ENCODE peak calls at places on chromosomes 16 and 17, in seven cellular contexts. K, T, W, P, N, C and X are unnamed samples.

GRCh38 chr17:28810437-28810836 is 32.2 kb downstream of the FAM222B start:
- DNase-seq in K (no peak), W (no peak), P (no peak), N (no peak), C (no peak), T (no peak), X (no peak)

GRCh38 chr17:17831208-17832039 is 5.4 kb downstream of the SREBF1 start:
- DNase-seq in C (no peak), T (no peak), W (peak), K (no peak), P (no peak), N (no peak), X (no peak)

GRCh38 chr16:29738514-29738913 is 7.3 kb downstream of the C16orf54 start:
- DNase-seq in N (no peak), W (no peak), P (no peak), T (no peak), K (no peak), C (peak), X (no peak)

GRCh38 chr17:28407130-28407973 is 1.3 kb upstream of the SLC46A1 start:
- DNase-seq in W (no peak), K (no peak), C (no peak), N (no peak), T (no peak), P (peak), X (no peak)

GRCh38 chr16:65376601-65377000 is 254.7 kb upstream of the CDH11 start:
- DNase-seq in W (no peak), T (no peak), C (no peak), P (no peak), K (no peak), N (no peak), X (no peak)

GRCh38 chr17:78872486-78872885 is 30.5 kb downstream of the CEP295NL start:
- DNase-seq in W (no peak), N (no peak), P (no peak), T (peak), C (no peak), K (no peak), X (no peak)

GRCh38 chr16:27245276-27246231 is 23.0 kb downstream of the NSMCE1 start:
- DNase-seq in C (no peak), P (no peak), N (peak), T (peak), W (peak), K (no peak), X (no peak)

GRCh38 chr17:28500712-28501379 is 5.3 kb upstream of the FOXN1 start:
- DNase-seq in T (no peak), P (peak), C (no peak), K (no peak), N (no peak), W (no peak), X (no peak)

GRCh38 chr17:7897773-7898172 is 9.2 kb downstream of the CHD3 start:
- DNase-seq in P (no peak), K (no peak), W (peak), C (no peak), T (peak), N (peak), X (no peak)

GRCh38 chr16:82643136-82643535 is 16.4 kb downstream of the CDH13 start:
- DNase-seq in C (no peak), P (no peak), W (no peak), T (no peak), K (no peak), N (no peak), X (no peak)

GRCh38 chr16:2924901-2925820 is 13.4 kb downstream of the FLYWCH1 start:
- DNase-seq in K (no peak), C (no peak), N (no peak), W (no peak), T (no peak), P (peak), X (no peak)

GRCh38 chr17:21452377-21453143 is 76.4 kb downstream of the KCNJ12 start:
- DNase-seq in T (peak), N (peak), P (no peak), K (no peak), C (no peak), W (peak), X (no peak)

GRCh38 chr17:81025065-81025751 is 9.7 kb upstream of the BAIAP2 start:
- DNase-seq in T (no peak), P (no peak), W (no peak), C (no peak), N (no peak), K (no peak), X (no peak)

GRCh38 chr17:67322039-67322787 is 44.2 kb downstream of the PSMD12 start:
- DNase-seq in N (no peak), W (no peak), P (peak), K (no peak), C (no peak), T (no peak), X (no peak)

GRCh38 chr16:55487048-55487803 is 8.2 kb downstream of the MMP2 start:
- DNase-seq in W (peak), K (no peak), N (peak), C (no peak), P (no peak), T (no peak), X (no peak)

GRCh38 chr17:4499431-4500187 is 928 bp downstream of the SPNS2 start:
- DNase-seq in T (peak), W (no peak), N (no peak), C (no peak), P (no peak), K (no peak), X (peak)

GRCh38 chr16:87850009-87851006 is 19.0 kb downstream of the SLC7A5 start:
- DNase-seq in P (no peak), K (peak), C (peak), N (peak), T (no peak), W (peak), X (peak)

GRCh38 chr17:15999974-16000827 is 577 bp downstream of the TTC19 start:
- DNase-seq in T (peak), P (peak), N (peak), W (peak), K (no peak), C (no peak), X (no peak)

GRCh38 chr17:61867033-61867432 is 3.7 kb upstream of the BRIP1 start:
- DNase-seq in K (no peak), T (no peak), W (no peak), P (no peak), N (no peak), C (no peak), X (no peak)

GRCh38 chr16:88940196-88941050 is 36.6 kb downstream of the CBFA2T3 start:
- DNase-seq in C (no peak), T (peak), N (no peak), K (no peak), W (no peak), P (peak), X (peak)

GRCh38 chr17:5249615-5250014 is 15.0 kb upstream of the SCIMP start:
- DNase-seq in T (peak), P (peak), N (peak), W (peak), C (peak), K (peak), X (no peak)

GRCh38 chr17:36002631-36003030 is 1.3 kb upstream of the CCL15 start:
- DNase-seq in C (no peak), W (no peak), K (no peak), T (no peak), N (no peak), P (no peak), X (no peak)

GRCh38 chr17:82428546-82428945 is 10.2 kb upstream of the OGFOD3 start:
- DNase-seq in C (no peak), K (no peak), W (no peak), P (no peak), T (no peak), N (no peak), X (no peak)

GRCh38 chr17:32185875-32186274 is 43.6 kb downstream of the RHOT1 start:
- DNase-seq in N (no peak), C (no peak), T (no peak), W (no peak), K (no peak), P (no peak), X (no peak)